ENCODE peak calls at places on chromosome X, in seven cellular contexts. Y is GM12891; V is activated T-helper 1 cell treated with Interleukin-2 at 50 U/mL for 16 hours; U is stimulated activated CD4-positive, alpha-beta T cell treated with anti-CD3 and anti-CD28 coated beads, TNF-alpha, amount 100 ng/mL, for 48 hours; H is fibroblast of mammary gland; W is HCT116; M is T-helper 2 cell. B is an unnamed sample.

GRCh38 chrX:33307954-33308353 is 96.6 kb upstream of the DMD start:
- DNase-seq in Y (no peak), V (no peak), U (no peak), H (peak), W (no peak), M (no peak), B (no peak)

GRCh38 chrX:73943572-73943899 is 360.4 kb upstream of the ZCCHC13 start:
- DNase-seq in Y (no peak), V (no peak), U (no peak), H (peak), W (no peak), M (no peak), B (no peak)

GRCh38 chrX:1599791-1600405 is 8.5 kb downstream of the AKAP17A start:
- DNase-seq in Y (no peak), V (no peak), U (no peak), H (no peak), W (no peak), M (no peak), B (no peak)

GRCh38 chrX:47854474-47854873 is 17.8 kb downstream of the ZNF81 start:
- DNase-seq in Y (no peak), V (no peak), U (no peak), H (peak), W (no peak), M (peak), B (no peak)

GRCh38 chrX:40471965-40472648 is 108.7 kb upstream of the ATP6AP2 start:
- DNase-seq in Y (no peak), V (no peak), U (peak), H (peak), W (no peak), M (peak), B (no peak)

GRCh38 chrX:39941332-39941920 is 156.3 kb downstream of the BCOR start:
- DNase-seq in Y (no peak), V (no peak), U (no peak), H (no peak), W (no peak), M (no peak), B (no peak)

GRCh38 chrX:20414066-20414465 is 147.4 kb upstream of the RPS6KA3 start:
- DNase-seq in Y (no peak), V (no peak), U (no peak), H (no peak), W (no peak), M (peak), B (no peak)

GRCh38 chrX:133913658-133914388 is 71.6 kb downstream of the GPC3 start:
- DNase-seq in Y (no peak), V (no peak), U (no peak), H (no peak), W (no peak), M (no peak), B (no peak)

GRCh38 chrX:104668550-104668949 is 102.6 kb downstream of the IL1RAPL2 start:
- DNase-seq in Y (no peak), V (no peak), U (no peak), H (peak), W (no peak), M (no peak), B (no peak)

GRCh38 chrX:155148724-155149537 is 67.3 kb upstream of the VBP1 start:
- DNase-seq in Y (no peak), V (no peak), U (peak), H (peak), W (no peak), M (peak), B (no peak)

GRCh38 chrX:151870603-151871002 is 42.1 kb upstream of the MAGEA4 start:
- DNase-seq in Y (no peak), V (no peak), U (no peak), H (peak), W (peak), M (no peak), B (no peak)

GRCh38 chrX:103774070-103774642 is 2.5 kb upstream of the PLP1 start:
- DNase-seq in Y (no peak), V (no peak), U (no peak), H (peak), W (peak), M (peak), B (no peak)

GRCh38 chrX:148416931-148417330 is 83.5 kb upstream of the AFF2 start:
- DNase-seq in Y (no peak), V (no peak), U (no peak), H (peak), W (no peak), M (no peak), B (no peak)

GRCh38 chrX:138745215-138745614 is 33.7 kb upstream of the FGF13 start:
- DNase-seq in Y (no peak), V (no peak), U (peak), H (peak), W (no peak), M (peak), B (peak)

GRCh38 chrX:83845397-83845796 is 15.5 kb upstream of the CYLC1 start:
- DNase-seq in Y (no peak), V (no peak), U (no peak), H (peak), W (peak), M (peak), B (peak)

GRCh38 chrX:133681897-133682296 is 266.6 kb upstream of the GPC4 start:
- DNase-seq in Y (no peak), V (no peak), U (no peak), H (no peak), W (no peak), M (peak), B (no peak)

GRCh38 chrX:11533211-11533651 is 132.5 kb downstream of the ARHGAP6 start:
- DNase-seq in Y (peak), V (no peak), U (no peak), H (peak), W (peak), M (peak), B (peak)

GRCh38 chrX:118520858-118521206 is 25.2 kb downstream of the DOCK11 start:
- DNase-seq in Y (no peak), V (no peak), U (no peak), H (no peak), W (no peak), M (no peak), B (no peak)

GRCh38 chrX:82677281-82677680 is 830.8 kb upstream of the POU3F4 start:
- DNase-seq in Y (no peak), V (no peak), U (no peak), H (no peak), W (no peak), M (no peak), B (no peak)